ENCODE peak calls at places on chromosomes 13 and 19, in four cellular contexts. T is mucosa of gallbladder, B is anterior cingulate cortex, P is lung microvascular endothelial cell. I is an unnamed sample.

GRCh38 chr19:51163257-51163656 is 21.2 kb downstream of the SIGLEC7 start:
- DNase-seq in P (no peak), B (no peak), T (no peak), I (no peak)

GRCh38 chr13:42615691-42616090 is 41.7 kb downstream of the TNFSF11 start:
- DNase-seq in P (no peak), B (no peak), T (no peak), I (no peak)

GRCh38 chr13:26964278-26965057 is 203.9 kb upstream of the GPR12 start:
- DNase-seq in B (no peak), T (no peak), P (no peak), I (no peak)

GRCh38 chr13:37009692-37010091 is 9.1 kb downstream of the EXOSC8 start:
- DNase-seq in T (no peak), B (no peak), P (no peak), I (no peak)

GRCh38 chr13:29522044-29522685 is 73.3 kb downstream of the SLC7A1 start:
- DNase-seq in T (no peak), B (no peak), P (no peak), I (no peak)

GRCh38 chr13:26540319-26540718 is 17.2 kb upstream of the WASF3 start:
- DNase-seq in T (no peak), B (no peak), P (no peak), I (no peak)

GRCh38 chr13:76397413-76397812 is 488.8 kb downstream of the KCTD12 start:
- DNase-seq in T (no peak), B (no peak), P (no peak), I (no peak)

GRCh38 chr19:6233827-6234511 is 45.8 kb downstream of the MLLT1 start:
- DNase-seq in P (peak), T (no peak), B (no peak), I (no peak)

GRCh38 chr19:3062165-3063105 is at the start of gene TLE5:
- DNase-seq in T (peak), B (peak), P (peak), I (no peak)

I was measured in LNCaP clone FGC.